ENCODE peak calls at places on chromosomes 4 and X, in four cellular contexts. I is ecto neural progenitor cell, F is stomach, Y is M059J. C is an unnamed sample.

GRCh38 chrX:120549483-120550452 is 11.0 kb downstream of the CUL4B start:
- DNase-seq in I (no peak), F (no peak), Y (peak), C (no peak)

GRCh38 chr4:180560896-180561295 is 1682.3 kb upstream of the TENM3 start:
- DNase-seq in I (no peak), F (no peak), Y (peak), C (no peak)

GRCh38 chr4:139770361-139770760 is 104.7 kb downstream of the MGST2 start:
- DNase-seq in I (no peak), F (no peak), Y (no peak), C (no peak)

GRCh38 chrX:150364347-150365050 is 1.4 kb downstream of the MAMLD1 start:
- DNase-seq in I (peak), F (no peak), Y (peak), C (no peak)

GRCh38 chr4:45453258-45453841 is 670.5 kb downstream of the GABRG1 start:
- DNase-seq in I (no peak), F (no peak), Y (peak), C (peak)

GRCh38 chrX:12770440-12770839 is 20.8 kb upstream of the PRPS2 start:
- DNase-seq in I (no peak), F (no peak), Y (peak), C (no peak)

GRCh38 chr4:90234916-90235547 is 107.8 kb downstream of the CCSER1 start:
- DNase-seq in I (no peak), F (peak), Y (no peak), C (no peak)

GRCh38 chr4:54657556-54658313 is at the start of gene KIT:
- DNase-seq in I (peak), F (peak), Y (no peak), C (peak)

GRCh38 chr4:14888790-14889189 is 113.5 kb upstream of the CPEB2 start:
- DNase-seq in I (no peak), F (no peak), Y (peak), C (no peak)

GRCh38 chrX:40735318-40736169 is at the start of gene MED14:
- DNase-seq in I (peak), F (peak), Y (peak), C (peak)

GRCh38 chr4:152114562-152114961 is 353.8 kb upstream of the GATB start:
- DNase-seq in I (no peak), F (no peak), Y (no peak), C (no peak)

GRCh38 chrX:46796574-46797191 is 37.8 kb upstream of the SLC9A7 start:
- DNase-seq in I (peak), F (peak), Y (peak), C (peak)

GRCh38 chrX:69109036-69109663 is 56.1 kb downstream of the PJA1 start:
- DNase-seq in I (no peak), F (no peak), Y (no peak), C (no peak)

GRCh38 chrX:107738272-107738671 is 37.3 kb downstream of the TSC22D3 start:
- DNase-seq in I (no peak), F (no peak), Y (no peak), C (no peak)

GRCh38 chr4:173371292-173372192 is 788 bp downstream of the SAP30 start:
- DNase-seq in I (peak), F (peak), Y (peak), C (peak)